ENCODE peak calls at places on chromosomes 11 and 22, in six cellular contexts. N is CD8-positive, alpha-beta memory T cell; Q is A549; H is caudate nucleus; M is transverse colon; T is OCI-LY7. K is an unnamed sample.

GRCh38 chr11:12130180-12130980 is 20.0 kb downstream of the MICAL2 start:
- DNase-seq in Q (no peak), M (peak), N (no peak), T (no peak), H (no peak), K (no peak)

GRCh38 chr11:2474059-2474901 is 29.5 kb downstream of the KCNQ1 start:
- DNase-seq in N (no peak), T (no peak), Q (no peak), M (peak), H (no peak), K (no peak)

GRCh38 chr11:27456802-27457329 is 15.7 kb downstream of the LGR4 start:
- DNase-seq in Q (no peak), T (no peak), N (no peak), H (no peak), M (no peak), K (no peak)

GRCh38 chr11:10666556-10666955 is 27.0 kb downstream of the IRAG1 start:
- DNase-seq in N (no peak), H (no peak), T (no peak), M (no peak), Q (no peak), K (no peak)

GRCh38 chr11:129787518-129787917 is 28.1 kb upstream of the TMEM45B start:
- DNase-seq in M (no peak), Q (no peak), N (no peak), T (no peak), H (no peak), K (no peak)

GRCh38 chr11:70526116-70527045 is 128.1 kb downstream of the CTTN start:
- DNase-seq in N (no peak), Q (no peak), H (no peak), M (no peak), T (no peak), K (no peak)

GRCh38 chr11:118610773-118611432 is 3.5 kb downstream of the PHLDB1 start:
- DNase-seq in N (peak), T (peak), H (no peak), Q (peak), M (peak), K (peak)

GRCh38 chr11:6258571-6258998 is 1.1 kb upstream of the CCKBR start:
- DNase-seq in T (no peak), M (no peak), H (peak), Q (no peak), N (no peak), K (no peak)

GRCh38 chr11:115471367-115471766 is 32.8 kb downstream of the CADM1 start:
- DNase-seq in H (no peak), M (no peak), Q (no peak), N (no peak), T (peak), K (no peak)

GRCh38 chr11:2563216-2564007 is 118.6 kb downstream of the KCNQ1 start:
- DNase-seq in T (no peak), H (no peak), N (peak), Q (no peak), M (no peak), K (no peak)

GRCh38 chr11:44632466-44633123 is 67.1 kb downstream of the CD82 start:
- DNase-seq in Q (peak), N (no peak), H (no peak), M (peak), T (peak), K (no peak)

GRCh38 chr22:48334971-48335370 is 1492.7 kb downstream of the BRD1 start:
- DNase-seq in Q (no peak), N (no peak), T (no peak), H (no peak), M (no peak), K (no peak)

GRCh38 chr11:23509023-23509422 is 648.7 kb upstream of the CCDC179 start:
- DNase-seq in T (no peak), N (no peak), H (no peak), M (no peak), Q (no peak), K (no peak)
- H3K27ac ChIP-seq in T (no peak), N (no peak), H (no peak), M (no peak), Q (no peak), K (no peak)

DNA sequence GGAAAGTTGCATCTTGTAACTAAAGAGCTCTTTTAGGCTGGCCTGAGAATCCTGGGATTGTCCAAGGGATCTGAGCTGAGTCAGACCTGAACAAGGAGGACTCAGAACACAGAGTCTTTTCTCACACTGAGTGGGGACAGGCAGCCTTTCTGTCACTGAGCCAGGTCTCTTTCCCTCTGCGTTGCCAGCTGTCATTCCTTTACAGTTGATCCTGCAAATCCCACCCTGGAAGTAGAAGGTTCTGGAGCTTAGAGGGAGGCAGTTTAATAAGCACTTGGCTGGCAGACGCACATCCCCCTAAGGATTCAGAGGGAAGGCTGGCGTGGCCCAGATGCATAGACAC is 76.3 kb upstream of the SUSD2 start:
- DNase-seq in T (no peak), M (no peak), H (no peak), N (no peak), Q (no peak), K (no peak)
- H3K27ac ChIP-seq in T (no peak), M (peak), H (peak), N (no peak), Q (no peak), K (peak)

DNA sequence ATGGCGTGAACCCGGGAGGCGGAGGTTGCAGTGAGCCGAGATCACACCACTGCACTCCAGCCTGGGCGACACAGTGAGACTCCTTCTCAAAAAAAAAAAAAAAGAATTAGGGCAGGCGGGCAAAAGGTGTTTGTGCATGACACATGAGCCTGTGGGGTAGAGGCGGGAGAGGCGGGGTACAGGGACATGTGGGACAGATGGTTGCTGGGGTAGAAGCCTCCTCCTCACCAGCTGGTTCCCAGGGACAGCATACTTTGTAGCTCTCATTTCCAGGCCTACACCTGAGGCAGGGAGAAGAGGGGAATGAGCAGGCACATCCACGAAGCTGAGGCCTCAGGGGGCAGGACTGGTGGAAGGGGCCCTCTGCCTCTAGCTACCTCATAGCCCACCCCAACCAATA is 23.7 kb downstream of the YWHAH start:
- DNase-seq in N (no peak), T (no peak), M (no peak), Q (no peak), H (no peak), K (no peak)
- H3K27ac ChIP-seq in N (no peak), T (no peak), M (no peak), Q (no peak), H (no peak), K (no peak)

GRCh38 chr11:65378928-65379638 is 3.4 kb downstream of the SLC25A45 start:
- DNase-seq in H (no peak), T (no peak), Q (no peak), N (no peak), M (no peak), K (no peak)

GRCh38 chr11:65378208-65378927 is 4.1 kb downstream of the SLC25A45 start:
- DNase-seq in Q (no peak), N (no peak), T (peak), M (peak), H (no peak), K (no peak)

GRCh38 chr11:65381721-65382035 is 768 bp downstream of the SLC25A45 start:
- DNase-seq in Q (peak), H (no peak), M (no peak), N (no peak), T (peak), K (no peak)

GRCh38 chr11:65380460-65381126 is 1.9 kb downstream of the SLC25A45 start:
- DNase-seq in N (no peak), H (no peak), Q (no peak), T (no peak), M (peak), K (no peak)

GRCh38 chr11:65379698-65380459 is 2.6 kb downstream of the SLC25A45 start:
- DNase-seq in Q (no peak), M (no peak), H (no peak), T (no peak), N (no peak), K (no peak)
- H3K27ac ChIP-seq in Q (peak), M (peak), H (no peak), T (no peak), N (no peak), K (no peak)

DNA sequence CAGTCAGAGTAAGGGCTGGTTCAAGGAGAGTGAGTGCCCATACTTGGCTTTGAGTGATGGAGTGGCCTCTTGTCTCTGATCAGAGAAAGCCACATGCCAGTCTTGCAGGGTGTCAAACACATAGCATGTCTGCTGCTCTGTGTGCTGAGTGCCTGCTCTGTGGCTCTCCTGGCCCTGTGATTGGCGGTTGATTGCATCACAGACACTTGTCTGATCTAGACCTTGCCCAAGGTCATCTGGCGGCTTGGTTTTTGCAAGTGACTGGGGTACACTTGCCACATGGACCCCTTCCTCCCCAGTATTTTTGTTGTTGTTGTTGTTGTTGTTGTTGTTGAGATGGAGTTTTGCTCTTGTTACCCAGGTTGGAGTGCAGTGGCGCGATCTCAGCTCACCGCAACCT is 10.3 kb downstream of the OSBP2 start:
- DNase-seq in H (no peak), Q (no peak), T (no peak), M (no peak), N (no peak), K (no peak)
- H3K27ac ChIP-seq in H (peak), Q (no peak), T (no peak), M (no peak), N (no peak), K (no peak)

GRCh38 chr11:73980001-73980960 is 2.4 kb downstream of the UCP2 start:
- DNase-seq in H (no peak), M (peak), N (peak), Q (no peak), T (peak), K (no peak)
- H3K27ac ChIP-seq in H (no peak), M (peak), N (peak), Q (peak), T (peak), K (peak)

DNA sequence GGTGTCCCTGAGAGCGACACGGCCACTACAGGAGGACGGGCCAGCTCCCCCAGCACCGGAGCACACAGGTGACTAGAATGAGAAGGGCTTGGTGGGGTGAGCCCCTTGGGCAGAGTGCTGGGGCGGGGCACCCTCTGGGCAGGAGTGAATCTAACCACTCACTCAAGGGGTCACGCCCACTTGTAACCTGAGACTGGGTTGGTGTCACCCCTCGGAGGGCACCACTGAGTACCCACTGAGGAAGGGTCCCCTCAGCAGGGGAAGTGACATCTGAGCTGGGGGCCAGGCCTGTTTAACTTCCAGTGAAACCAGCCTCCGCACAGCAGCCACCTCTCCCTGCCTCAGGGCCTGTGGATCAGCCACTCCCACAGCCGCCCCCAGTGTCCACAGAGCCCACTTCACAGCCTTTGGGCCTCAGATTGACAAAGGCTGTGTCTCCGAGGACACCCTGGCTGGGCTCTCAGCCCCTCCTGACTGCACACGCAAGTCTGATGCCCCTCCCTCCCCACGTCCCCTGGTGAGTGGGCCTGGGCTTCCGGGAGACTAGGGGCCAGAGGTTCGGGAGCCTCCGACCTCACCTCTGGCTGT is 5.6 kb downstream of the GATD1 start:
- DNase-seq in H (no peak), M (no peak), Q (no peak), N (no peak), T (no peak), K (no peak)
- H3K27ac ChIP-seq in H (peak), M (no peak), Q (peak), N (no peak), T (no peak), K (peak)

GRCh38 chr11:74442601-74443000 is 24.7 kb downstream of the KCNE3 start:
- DNase-seq in N (no peak), T (no peak), Q (no peak), M (no peak), H (no peak), K (no peak)
- H3K27ac ChIP-seq in N (no peak), T (no peak), Q (peak), M (peak), H (no peak), K (no peak)